ENCODE peak calls at places on chromosomes 3 and 15, in four cellular contexts. D is naive thymus-derived CD4-positive, alpha-beta T cell; N is kidney; G is PC-9. A is an unnamed sample.

GRCh38 chr15:52783191-52783829 is 6.8 kb downstream of the ONECUT1 start:
- DNase-seq in D (no peak), N (no peak), G (no peak), A (peak)

GRCh38 chr3:126621627-126622345 is 33.1 kb downstream of the TXNRD3 start:
- DNase-seq in D (no peak), N (no peak), G (no peak), A (no peak)

GRCh38 chr15:34993413-34993812 is 5.3 kb upstream of the ZNF770 start:
- DNase-seq in D (no peak), N (no peak), G (no peak), A (no peak)

GRCh38 chr15:39579487-39580116 is 1.3 kb upstream of the THBS1 start:
- DNase-seq in D (no peak), N (peak), G (peak), A (peak)

GRCh38 chr3:136960838-136961836 is 3.4 kb downstream of the IL20RB start:
- DNase-seq in D (no peak), N (no peak), G (peak), A (no peak)

GRCh38 chr15:38069506-38069905 is 135.1 kb downstream of the TMCO5A start:
- DNase-seq in D (no peak), N (no peak), G (peak), A (peak)

GRCh38 chr3:11734-12133 is 184.8 kb upstream of the CHL1 start:
- DNase-seq in D (no peak), N (peak), G (no peak), A (no peak)

GRCh38 chr3:57659004-57659672 is 33.7 kb downstream of the DENND6A start:
- DNase-seq in D (no peak), N (no peak), G (no peak), A (no peak)

GRCh38 chr15:41893422-41894250 is at the start of gene SPTBN5:
- DNase-seq in D (no peak), N (peak), G (no peak), A (no peak)

GRCh38 chr3:61894988-61895935 is 333.9 kb downstream of the PTPRG start:
- DNase-seq in D (peak), N (peak), G (peak), A (no peak)

GRCh38 chr15:55993804-55994539 is 560 bp upstream of the NEDD4 start:
- DNase-seq in D (no peak), N (no peak), G (no peak), A (no peak)

GRCh38 chr3:98021821-98022220 is 13.3 kb downstream of the GABRR3 start:
- DNase-seq in D (no peak), N (no peak), G (no peak), A (no peak)

GRCh38 chr3:81788650-81789049 is 27.2 kb upstream of the GBE1 start:
- DNase-seq in D (no peak), N (no peak), G (no peak), A (no peak)

GRCh38 chr15:38899300-38899699 is 334.7 kb upstream of the RASGRP1 start:
- DNase-seq in D (no peak), N (no peak), G (no peak), A (no peak)

GRCh38 chr3:127391436-127392145 is 103.7 kb upstream of the PRR20G start:
- DNase-seq in D (no peak), N (peak), G (no peak), A (peak)

GRCh38 chr15:52783929-52784798 is 6.0 kb downstream of the ONECUT1 start:
- DNase-seq in D (no peak), N (peak), G (no peak), A (peak)

GRCh38 chr3:122986790-122987189 is 40.8 kb downstream of the SEMA5B start:
- DNase-seq in D (no peak), N (no peak), G (no peak), A (no peak)

GRCh38 chr15:36186376-36186775 is 393.1 kb upstream of the CDIN1 start:
- DNase-seq in D (no peak), N (no peak), G (no peak), A (no peak)

GRCh38 chr3:123286308-123287023 is 84.7 kb downstream of the SEC22A start:
- DNase-seq in D (no peak), N (no peak), G (peak), A (no peak)

GRCh38 chr3:24502690-24503089 is 8.0 kb upstream of the THRB start:
- DNase-seq in D (no peak), N (no peak), G (no peak), A (no peak)

GRCh38 chr3:4311496-4311895 is 8.3 kb downstream of the SETMAR start:
- DNase-seq in D (no peak), N (no peak), G (no peak), A (no peak)

GRCh38 chr3:59480486-59480995 is 430.7 kb upstream of the CFAP20DC start:
- DNase-seq in D (no peak), N (no peak), G (peak), A (no peak)

GRCh38 chr3:115281697-115282685 is 134.9 kb upstream of the ZBTB20 start:
- DNase-seq in D (no peak), N (no peak), G (no peak), A (no peak)

GRCh38 chr3:146037697-146038096 is 123.3 kb downstream of the PLOD2 start:
- DNase-seq in D (no peak), N (no peak), G (no peak), A (no peak)

GRCh38 chr3:120445654-120446053 is 5.1 kb downstream of the FSTL1 start:
- DNase-seq in D (no peak), N (no peak), G (no peak), A (no peak)

GRCh38 chr15:37075777-37076176 is 24.6 kb downstream of the MEIS2 start:
- DNase-seq in D (no peak), N (no peak), G (no peak), A (no peak)

GRCh38 chr15:70033529-70034140 is 64.1 kb downstream of the TLE3 start:
- DNase-seq in D (no peak), N (peak), G (no peak), A (no peak)

GRCh38 chr3:123075359-123075758 is 8.5 kb downstream of the PDIA5 start:
- DNase-seq in D (no peak), N (no peak), G (no peak), A (no peak)

GRCh38 chr3:62361824-62362223 is 11.5 kb downstream of the FEZF2 start:
- DNase-seq in D (no peak), N (no peak), G (no peak), A (no peak)

GRCh38 chr3:134361162-134361831 is 12.9 kb downstream of the AMOTL2 start:
- DNase-seq in D (no peak), N (peak), G (no peak), A (peak)

GRCh38 chr15:68209735-68210408 is 4.7 kb upstream of the CALML4 start:
- DNase-seq in D (no peak), N (no peak), G (no peak), A (no peak)

GRCh38 chr3:10284496-10284895 is 8.3 kb downstream of the GHRL start:
- DNase-seq in D (peak), N (no peak), G (no peak), A (no peak)

GRCh38 chr3:123481071-123481470 is 32.2 kb upstream of the ADCY5 start:
- DNase-seq in D (no peak), N (no peak), G (no peak), A (no peak)

GRCh38 chr3:30282052-30282708 is 324.2 kb upstream of the TGFBR2 start:
- DNase-seq in D (no peak), N (no peak), G (peak), A (no peak)

GRCh38 chr15:90099072-90099867 is 3.0 kb downstream of the IDH2 start:
- DNase-seq in D (peak), N (no peak), G (no peak), A (no peak)

GRCh38 chr3:175307642-175308041 is 448.5 kb downstream of the NAALADL2 start:
- DNase-seq in D (no peak), N (no peak), G (no peak), A (no peak)

GRCh38 chr3:45249391-45249790 is 23.3 kb upstream of the TMEM158 start:
- DNase-seq in D (no peak), N (no peak), G (no peak), A (no peak)

GRCh38 chr3:177468331-177468730 is 271.0 kb upstream of the TBL1XR1 start:
- DNase-seq in D (no peak), N (no peak), G (peak), A (no peak)

GRCh38 chr3:30511524-30512278 is 94.7 kb upstream of the TGFBR2 start:
- DNase-seq in D (no peak), N (peak), G (peak), A (no peak)

GRCh38 chr15:63073497-63074172 is 31.1 kb downstream of the TPM1 start:
- DNase-seq in D (no peak), N (no peak), G (no peak), A (no peak)

GRCh38 chr15:63075072-63075995 is 32.8 kb downstream of the TPM1 start:
- DNase-seq in D (no peak), N (no peak), G (no peak), A (no peak)

GRCh38 chr15:63077952-63078351 is 35.4 kb downstream of the TPM1 start:
- DNase-seq in D (no peak), N (no peak), G (no peak), A (no peak)

GRCh38 chr15:63072809-63073277 is 30.3 kb downstream of the TPM1 start:
- DNase-seq in D (no peak), N (no peak), G (no peak), A (no peak)

GRCh38 chr15:63076136-63077005 is 33.8 kb downstream of the TPM1 start:
- DNase-seq in D (no peak), N (no peak), G (no peak), A (no peak)
- H3K27ac ChIP-seq in D (no peak), N (no peak), G (no peak), A (no peak)

DNA sequence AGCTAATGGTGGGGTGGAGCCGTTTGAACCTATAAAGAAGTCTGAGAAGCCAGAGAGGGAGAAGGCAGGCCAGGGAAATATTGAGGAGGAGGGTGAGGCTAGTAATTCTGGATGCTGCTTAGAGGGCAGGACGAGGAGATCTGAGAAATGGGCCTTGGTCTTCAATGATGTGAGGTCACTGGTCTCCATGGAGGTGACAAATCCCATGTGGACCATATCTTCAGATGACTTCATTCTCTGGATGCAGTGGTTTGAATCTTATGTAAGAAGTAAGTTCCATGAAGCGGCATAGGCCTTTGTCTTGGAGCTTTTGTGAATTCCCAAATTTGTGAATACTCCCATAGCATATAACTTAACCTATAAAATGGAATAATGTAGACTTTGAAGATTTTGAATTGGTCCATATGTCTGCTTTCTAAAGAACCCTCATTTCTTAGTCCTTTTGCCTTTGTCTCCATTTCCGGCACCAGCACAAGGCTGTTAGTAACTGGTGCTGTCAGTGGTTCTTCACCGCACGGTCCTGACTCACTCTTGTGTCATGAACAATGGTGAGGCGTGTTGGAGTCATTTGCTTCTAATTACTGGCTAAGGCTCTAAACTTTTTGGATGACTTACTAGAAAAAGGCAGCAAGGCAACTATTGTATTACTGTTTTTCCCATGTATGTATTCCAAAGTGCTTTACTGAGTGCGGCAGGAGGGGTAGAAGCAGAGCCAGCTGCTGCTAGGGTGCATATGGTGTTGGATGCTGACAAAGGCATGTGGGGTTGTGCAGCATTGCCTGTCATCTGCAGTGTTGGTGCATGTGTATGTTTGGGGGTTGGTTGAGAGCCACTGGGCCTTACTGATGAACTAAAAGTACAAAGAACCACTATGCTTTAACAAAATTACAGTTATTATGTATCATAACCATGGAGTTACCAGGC is 279.3 kb upstream of the C2CD4B start:
- DNase-seq in D (no peak), N (no peak), G (peak), A (no peak)
- H3K27ac ChIP-seq in D (no peak), N (no peak), G (no peak), A (no peak)

GRCh38 chr15:58457466-58457965 is 25.7 kb downstream of the LIPC start:
- DNase-seq in D (no peak), N (no peak), G (peak), A (no peak)
- H3K27ac ChIP-seq in D (no peak), N (no peak), G (peak), A (peak)

DNA sequence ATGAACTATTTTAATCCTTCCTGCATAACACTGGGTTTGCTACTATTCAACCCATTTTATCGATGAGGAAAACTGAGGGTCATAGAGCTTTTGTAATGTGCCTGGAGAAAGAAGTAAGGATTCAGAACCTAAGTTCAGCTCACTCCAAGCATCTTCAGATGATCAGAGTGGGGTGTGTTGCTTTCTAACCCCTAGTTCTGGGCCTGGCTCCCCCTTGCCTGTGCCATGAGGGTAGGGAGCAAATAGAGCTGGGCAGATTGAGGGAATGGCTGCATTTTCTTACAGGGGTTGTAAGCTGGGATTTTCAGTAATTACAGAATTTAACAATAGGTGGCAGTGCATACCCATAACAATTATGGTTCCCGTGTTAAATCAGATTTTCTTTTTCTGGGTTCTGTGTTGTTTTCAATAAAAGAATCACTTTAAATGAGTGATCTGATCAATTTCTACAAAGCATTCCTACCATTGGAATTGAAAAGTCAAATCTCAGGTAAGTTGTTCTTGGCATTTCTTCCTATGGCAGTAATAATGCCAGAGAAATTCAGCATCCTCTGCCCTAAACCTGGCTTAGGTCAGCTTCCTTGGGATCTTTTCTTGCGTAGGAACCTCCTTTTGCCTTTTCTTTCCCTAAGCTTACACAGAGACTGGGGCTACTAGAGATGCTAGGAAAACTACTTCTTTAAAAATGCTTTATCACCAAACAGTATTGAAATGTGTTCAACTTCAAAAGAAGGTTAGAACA is 103.8 kb upstream of the IL12A start:
- DNase-seq in D (no peak), N (no peak), G (peak), A (no peak)
- H3K27ac ChIP-seq in D (no peak), N (no peak), G (no peak), A (no peak)

DNA sequence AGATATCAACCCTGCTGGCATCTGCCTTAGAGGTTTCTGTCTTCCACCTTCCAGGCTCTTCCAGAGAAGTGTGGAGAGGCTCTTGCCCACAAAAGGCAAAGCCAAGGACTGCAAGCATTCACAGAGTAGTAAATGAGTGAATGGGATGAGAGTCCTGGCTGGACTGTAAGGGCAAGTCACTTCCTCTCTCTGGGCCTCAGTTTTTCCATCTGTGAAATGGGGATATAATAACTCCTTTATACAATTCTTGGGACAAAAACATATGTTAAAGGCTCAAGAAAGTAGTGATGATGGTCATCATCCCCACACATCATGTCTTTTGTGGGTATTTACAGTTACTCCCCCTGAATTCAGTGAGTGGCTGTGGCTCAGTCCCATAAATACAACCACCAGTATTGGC is 10.7 kb upstream of the FGD5 start:
- DNase-seq in D (no peak), N (no peak), G (no peak), A (no peak)
- H3K27ac ChIP-seq in D (no peak), N (no peak), G (no peak), A (no peak)

GRCh38 chr3:49277357-49277723 is 308 bp upstream of the C3orf62 start:
- DNase-seq in D (no peak), N (no peak), G (no peak), A (no peak)

GRCh38 chr3:49276475-49277356 is at the start of gene C3orf62:
- DNase-seq in D (peak), N (peak), G (no peak), A (peak)

GRCh38 chr3:49279376-49279775 is 2.3 kb upstream of the C3orf62 start:
- DNase-seq in D (no peak), N (no peak), G (no peak), A (no peak)

GRCh38 chr3:49273825-49274532 is 3.1 kb downstream of the C3orf62 start:
- DNase-seq in D (no peak), N (no peak), G (no peak), A (no peak)

GRCh38 chr3:49278548-49278947 is 1.5 kb upstream of the C3orf62 start:
- DNase-seq in D (no peak), N (no peak), G (no peak), A (no peak)
- H3K27ac ChIP-seq in D (peak), N (peak), G (no peak), A (peak)

GRCh38 chr3:138944842-138945645 is 1.9 kb downstream of the FOXL2 start:
- DNase-seq in D (no peak), N (peak), G (no peak), A (no peak)
- H3K27ac ChIP-seq in D (no peak), N (no peak), G (no peak), A (no peak)

DNA sequence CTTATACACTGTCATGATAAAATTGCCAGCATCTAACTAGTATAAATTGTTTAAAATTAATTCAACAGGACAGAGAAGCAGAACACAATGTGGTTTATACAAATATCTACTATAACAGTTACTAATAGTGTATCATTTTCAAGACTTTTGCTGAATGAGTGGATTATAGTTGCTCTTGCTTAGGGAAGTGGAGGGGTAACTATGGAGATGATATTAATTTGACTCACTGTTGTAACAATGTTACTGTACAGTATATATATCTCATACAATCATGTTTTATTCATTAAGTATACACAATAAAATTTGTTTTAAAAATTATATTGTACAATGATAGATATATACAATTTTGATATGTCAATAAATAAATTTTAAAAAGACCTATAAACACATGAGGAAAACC is 119.1 kb downstream of the ZPLD1 start:
- DNase-seq in D (no peak), N (no peak), G (no peak), A (no peak)
- H3K27ac ChIP-seq in D (no peak), N (no peak), G (no peak), A (no peak)

DNA sequence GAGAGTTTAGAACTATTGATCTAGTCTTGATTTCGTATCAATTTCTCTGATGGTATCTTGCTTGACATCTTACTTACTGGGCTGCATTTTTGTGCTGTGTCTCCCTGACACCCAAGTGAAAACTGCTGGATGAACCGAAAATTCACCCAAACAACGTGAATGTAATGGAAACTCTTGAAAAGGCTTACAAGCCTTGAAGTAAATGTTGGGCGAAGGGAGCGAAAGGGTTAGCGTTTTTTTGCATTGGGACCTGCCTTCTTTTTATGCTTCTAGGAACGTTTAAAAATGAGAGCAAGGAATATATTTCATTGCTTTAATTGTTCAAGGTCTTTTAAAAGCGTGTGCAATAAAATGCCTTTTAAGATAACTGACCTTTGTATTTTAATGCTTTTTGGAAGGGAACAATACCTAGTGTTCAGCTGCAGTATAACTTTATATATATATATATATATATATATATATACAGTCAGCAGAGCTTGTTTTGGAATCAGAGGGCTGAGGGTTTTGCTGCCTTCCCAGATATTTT is 94.1 kb downstream of the LPP start:
- DNase-seq in D (no peak), N (no peak), G (no peak), A (no peak)
- H3K27ac ChIP-seq in D (no peak), N (no peak), G (no peak), A (no peak)